ENCODE peak calls at places on chromosome 5, in seven cellular contexts. B is IMR-90, H is H9, M is mesenchymal stem cell, C is neuronal stem cell, D is H1, S is trophoblast cell. O is an unnamed sample.

GRCh38 chr5:59390074-59390659 is 503.4 kb downstream of the PDE4D start:
- DNase-seq in B (peak), H (no peak), M (peak), C (peak), D (no peak), S (peak), O (peak)

GRCh38 chr5:178199581-178200434 is 4.5 kb upstream of the HNRNPAB start:
- DNase-seq in B (no peak), H (no peak), M (no peak), C (no peak), D (no peak), S (no peak), O (no peak)

GRCh38 chr5:145689235-145689634 is 145.9 kb downstream of the PRELID2 start:
- DNase-seq in B (no peak), H (no peak), M (no peak), C (no peak), D (no peak), S (no peak), O (no peak)

GRCh38 chr5:176934309-176934930 is 35.3 kb upstream of the HK3 start:
- DNase-seq in B (no peak), H (no peak), M (no peak), C (no peak), D (no peak), S (no peak), O (no peak)

GRCh38 chr5:129996896-129997295 is 92.6 kb downstream of the CHSY3 start:
- DNase-seq in B (peak), H (no peak), M (peak), C (no peak), D (no peak), S (no peak), O (no peak)

GRCh38 chr5:139038618-139039305 is 159.4 kb downstream of the SIL1 start:
- DNase-seq in B (no peak), H (peak), M (no peak), C (no peak), D (no peak), S (no peak), O (peak)

GRCh38 chr5:100647461-100648230 is 112.5 kb downstream of the FAM174A start:
- DNase-seq in B (no peak), H (no peak), M (no peak), C (no peak), D (no peak), S (peak), O (no peak)

GRCh38 chr5:150615141-150615699 is 25.2 kb upstream of the SYNPO start:
- DNase-seq in B (peak), H (no peak), M (no peak), C (no peak), D (no peak), S (no peak), O (no peak)

GRCh38 chr5:39447059-39447458 is 22.3 kb upstream of the DAB2 start:
- DNase-seq in B (peak), H (no peak), M (no peak), C (no peak), D (no peak), S (no peak), O (no peak)

GRCh38 chr5:174606153-174606552 is 118.2 kb upstream of the MSX2 start:
- DNase-seq in B (no peak), H (no peak), M (no peak), C (no peak), D (no peak), S (peak), O (no peak)

GRCh38 chr5:141786700-141787099 is 91.5 kb downstream of the PCDH1 start:
- DNase-seq in B (no peak), H (no peak), M (no peak), C (no peak), D (no peak), S (no peak), O (no peak)

GRCh38 chr5:134567651-134568338 is 42.3 kb downstream of the JADE2 start:
- DNase-seq in B (peak), H (no peak), M (peak), C (no peak), D (no peak), S (peak), O (no peak)

GRCh38 chr5:112479418-112479817 is 60.3 kb upstream of the EPB41L4A start:
- DNase-seq in B (peak), H (no peak), M (peak), C (no peak), D (no peak), S (peak), O (no peak)

GRCh38 chr5:128276537-128277216 is 193.1 kb downstream of the SLC12A2 start:
- DNase-seq in B (peak), H (no peak), M (peak), C (no peak), D (no peak), S (peak), O (no peak)

GRCh38 chr5:79540939-79541338 is 27.0 kb upstream of the HOMER1 start:
- DNase-seq in B (no peak), H (no peak), M (no peak), C (no peak), D (no peak), S (no peak), O (no peak)

GRCh38 chr5:31944683-31945445 is 229.3 kb downstream of the GOLPH3 start:
- DNase-seq in B (no peak), H (no peak), M (peak), C (no peak), D (no peak), S (peak), O (no peak)

GRCh38 chr5:148984333-148984732 is 78.5 kb downstream of the SH3TC2 start:
- DNase-seq in B (peak), H (peak), M (peak), C (no peak), D (no peak), S (peak), O (peak)

GRCh38 chr5:54120473-54120872 is 189.9 kb downstream of the ARL15 start:
- DNase-seq in B (no peak), H (no peak), M (no peak), C (no peak), D (no peak), S (no peak), O (no peak)

GRCh38 chr5:155050384-155051019 is 36.9 kb downstream of the KIF4B start:
- DNase-seq in B (no peak), H (no peak), M (no peak), C (no peak), D (no peak), S (no peak), O (peak)

GRCh38 chr5:60312098-60312497 is 387.9 kb downstream of the DEPDC1B start:
- DNase-seq in B (no peak), H (no peak), M (no peak), C (no peak), D (no peak), S (no peak), O (no peak)

GRCh38 chr5:150660108-150660831 is 781 bp upstream of the MYOZ3 start:
- DNase-seq in B (no peak), H (peak), M (no peak), C (no peak), D (no peak), S (no peak), O (no peak)

GRCh38 chr5:140000332-140000731 is 42.8 kb downstream of the NRG2 start:
- DNase-seq in B (no peak), H (no peak), M (no peak), C (no peak), D (no peak), S (no peak), O (no peak)

GRCh38 chr5:141816598-141817399 is 61.4 kb downstream of the PCDH1 start:
- DNase-seq in B (no peak), H (peak), M (no peak), C (peak), D (peak), S (no peak), O (peak)

GRCh38 chr5:135829681-135830383 is 4.6 kb upstream of the SLC25A48 start:
- DNase-seq in B (peak), H (peak), M (peak), C (peak), D (peak), S (peak), O (peak)

GRCh38 chr5:179325296-179326031 is 19.8 kb downstream of the ADAMTS2 start:
- DNase-seq in B (no peak), H (no peak), M (no peak), C (no peak), D (no peak), S (no peak), O (no peak)

GRCh38 chr5:138640138-138640537 is 64.9 kb upstream of the HSPA9 start:
- DNase-seq in B (no peak), H (no peak), M (no peak), C (no peak), D (no peak), S (no peak), O (no peak)

GRCh38 chr5:1881273-1881586 is 1.5 kb downstream of the IRX4 start:
- DNase-seq in B (no peak), H (peak), M (no peak), C (no peak), D (peak), S (no peak), O (peak)

DNA sequence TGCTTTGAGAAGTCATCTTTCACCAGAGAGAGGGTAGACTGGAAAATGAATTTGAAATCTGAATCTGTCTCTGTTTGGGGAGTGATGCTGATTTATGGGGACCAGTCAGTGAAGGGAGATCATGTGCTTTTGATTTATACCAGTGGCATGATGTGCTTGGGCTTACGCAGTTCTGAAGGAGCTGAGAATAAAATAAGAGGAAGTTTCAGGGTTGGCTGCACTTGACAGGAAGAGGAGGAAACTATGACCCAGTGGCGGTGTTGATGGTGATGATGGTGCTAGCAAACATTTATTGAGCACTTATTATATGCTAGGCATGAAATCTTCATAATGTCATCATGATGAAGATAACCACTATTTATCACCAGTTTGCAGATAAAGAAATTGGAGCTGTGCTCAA is 136.4 kb upstream of the GLRA1 start:
- DNase-seq in B (no peak), H (no peak), M (no peak), C (no peak), D (no peak), S (no peak), O (no peak)
- H3K18ac ChIP-seq in B (no peak), H (no peak), M (no peak), C (no peak), D (no peak), S (no peak), O (no peak)

GRCh38 chr5:16992444-16992843 is 56.4 kb upstream of the MYO10 start:
- DNase-seq in B (no peak), H (no peak), M (no peak), C (no peak), D (no peak), S (no peak), O (no peak)
- H3K23ac ChIP-seq in B (no peak), H (no peak), M (no peak), C (no peak), D (no peak), S (no peak), O (no peak)

GRCh38 chr5:180639743-180640300 is 9.6 kb downstream of the FLT4 start:
- DNase-seq in B (no peak), H (peak), M (no peak), C (no peak), D (no peak), S (no peak), O (no peak)

GRCh38 chr5:180636403-180637075 is 12.9 kb downstream of the FLT4 start:
- DNase-seq in B (peak), H (no peak), M (no peak), C (no peak), D (no peak), S (no peak), O (no peak)

GRCh38 chr5:180639287-180639686 is 10.1 kb downstream of the FLT4 start:
- DNase-seq in B (no peak), H (no peak), M (no peak), C (no peak), D (no peak), S (no peak), O (no peak)

GRCh38 chr5:180636016-180636402 is 13.4 kb downstream of the FLT4 start:
- DNase-seq in B (no peak), H (no peak), M (no peak), C (no peak), D (no peak), S (no peak), O (no peak)

GRCh38 chr5:180637962-180638680 is 11.3 kb downstream of the FLT4 start:
- DNase-seq in B (no peak), H (no peak), M (no peak), C (no peak), D (no peak), S (no peak), O (no peak)
- H2BK5ac ChIP-seq in B (no peak), H (no peak), M (no peak), C (no peak), D (no peak), S (no peak), O (no peak)

GRCh38 chr5:116518423-116518822 is 56.2 kb downstream of the SEMA6A start:
- DNase-seq in B (no peak), H (no peak), M (no peak), C (no peak), D (no peak), S (no peak), O (no peak)
- H3K18ac ChIP-seq in B (no peak), H (no peak), M (peak), C (peak), D (no peak), S (no peak), O (no peak)

GRCh38 chr5:131641494-131641893 is 6.5 kb upstream of the RAPGEF6 start:
- DNase-seq in B (no peak), H (no peak), M (no peak), C (no peak), D (no peak), S (no peak), O (no peak)
- H3K23ac ChIP-seq in B (no peak), H (no peak), M (no peak), C (no peak), D (no peak), S (no peak), O (no peak)

GRCh38 chr5:158267228-158267627 is 408.3 kb upstream of the CLINT1 start:
- DNase-seq in B (no peak), H (no peak), M (no peak), C (no peak), D (no peak), S (no peak), O (no peak)

GRCh38 chr5:158265931-158266710 is 407.2 kb upstream of the CLINT1 start:
- DNase-seq in B (no peak), H (no peak), M (no peak), C (no peak), D (no peak), S (no peak), O (no peak)

GRCh38 chr5:158264264-158264663 is 405.3 kb upstream of the CLINT1 start:
- DNase-seq in B (no peak), H (no peak), M (no peak), C (no peak), D (no peak), S (no peak), O (no peak)

GRCh38 chr5:158261669-158262367 is 402.9 kb upstream of the CLINT1 start:
- DNase-seq in B (no peak), H (no peak), M (no peak), C (no peak), D (no peak), S (no peak), O (no peak)
- H2BK5ac ChIP-seq in B (no peak), H (no peak), M (no peak), C (no peak), D (no peak), S (no peak), O (no peak)

GRCh38 chr5:103425686-103426454 is 136.7 kb downstream of the NUDT12 start:
- DNase-seq in B (peak), H (no peak), M (peak), C (no peak), D (no peak), S (no peak), O (no peak)

GRCh38 chr5:103422756-103423155 is 139.8 kb downstream of the NUDT12 start:
- DNase-seq in B (no peak), H (no peak), M (no peak), C (no peak), D (no peak), S (no peak), O (no peak)

GRCh38 chr5:103427326-103427725 is 135.3 kb downstream of the NUDT12 start:
- DNase-seq in B (no peak), H (no peak), M (no peak), C (no peak), D (no peak), S (no peak), O (no peak)

GRCh38 chr5:103424453-103425205 is 138.0 kb downstream of the NUDT12 start:
- DNase-seq in B (peak), H (no peak), M (peak), C (no peak), D (no peak), S (peak), O (no peak)

DNA sequence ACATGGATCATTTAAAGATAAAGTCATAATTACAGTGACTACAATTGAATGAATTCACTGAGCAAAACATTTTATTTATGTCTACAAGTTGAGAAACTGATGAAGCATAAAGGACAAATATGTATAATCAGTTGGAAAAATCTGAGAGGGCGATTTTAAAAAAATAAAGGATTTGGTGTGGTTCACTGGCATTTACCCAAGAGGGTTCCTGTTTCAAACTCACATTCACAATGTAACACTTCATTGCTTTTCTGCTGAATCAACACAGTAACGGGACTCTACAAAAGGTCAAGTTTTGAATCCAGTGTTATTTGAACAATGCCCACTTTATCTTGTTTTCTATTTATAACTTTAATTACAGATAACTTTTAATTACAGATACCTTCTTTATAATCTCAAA is 138.6 kb downstream of the NUDT12 start:
- DNase-seq in B (peak), H (no peak), M (no peak), C (no peak), D (no peak), S (no peak), O (no peak)
- H3K18ac ChIP-seq in B (no peak), H (no peak), M (no peak), C (no peak), D (no peak), S (no peak), O (no peak)